ENCODE peak calls at places on chromosomes 4 and X, in seven cellular contexts. I is endodermal cell, Q is coronary artery, X is PC-3, D is AG04450, A is dorsolateral prefrontal cortex, L is endothelial cell of umbilical vein. C is an unnamed sample.
A peak's percentile ranks its signal among the peaks of the same experiment; 100 is the strongest.

GRCh38 chr4:22339491-22339890 is 176.4 kb downstream of the ADGRA3 start:
- DNase-seq in I (no peak), Q (no peak), X (no peak), D (no peak), A (no peak), L (no peak), C (no peak)

GRCh38 chr4:124936427-124936826 is 223.9 kb upstream of the ANKRD50 start:
- DNase-seq in I (no peak), Q (no peak), X (no peak), D (no peak), A (no peak), L (no peak), C (peak; percentile 84)

GRCh38 chrX:915427-916234 is 285.0 kb downstream of the SHOX start:
- DNase-seq in I (no peak), Q (no peak), X (no peak), D (no peak), A (no peak), L (no peak), C (no peak)

GRCh38 chr4:122776916-122777315 is 44.4 kb downstream of the BBS12 start:
- DNase-seq in I (no peak), Q (no peak), X (no peak), D (no peak), A (no peak), L (peak; percentile 74), C (peak; percentile 55)

GRCh38 chrX:386239-386767 is 404 bp downstream of the PPP2R3B start:
- DNase-seq in I (peak; percentile 67), Q (no peak), X (no peak), D (no peak), A (no peak), L (no peak), C (no peak)

GRCh38 chrX:43586855-43587254 is 69.2 kb upstream of the MAOA start:
- DNase-seq in I (no peak), Q (no peak), X (no peak), D (no peak), A (no peak), L (no peak), C (no peak)

GRCh38 chrX:30593435-30594200 is 16.1 kb upstream of the TASL start:
- DNase-seq in I (no peak), Q (no peak), X (peak; percentile 51), D (no peak), A (no peak), L (no peak), C (no peak)

GRCh38 chr4:78370625-78371372 is 180.8 kb upstream of the ANXA3 start:
- DNase-seq in I (no peak), Q (no peak), X (peak; percentile 58), D (no peak), A (no peak), L (no peak), C (peak; percentile 10)

GRCh38 chr4:18077808-18078207 is 56.3 kb upstream of the LCORL start:
- DNase-seq in I (no peak), Q (no peak), X (no peak), D (no peak), A (no peak), L (no peak), C (no peak)

GRCh38 chr4:161564230-161564834 is 599.5 kb downstream of the FSTL5 start:
- DNase-seq in I (no peak), Q (no peak), X (peak; percentile 43), D (no peak), A (no peak), L (peak; percentile 17), C (no peak)

GRCh38 chr4:165359501-165359900 is 19.3 kb upstream of the CPE start:
- DNase-seq in I (no peak), Q (no peak), X (no peak), D (no peak), A (no peak), L (no peak), C (peak; percentile 60)

GRCh38 chrX:46805270-46805669 is 31.6 kb upstream of the RP2 start:
- DNase-seq in I (no peak), Q (no peak), X (no peak), D (no peak), A (no peak), L (no peak), C (peak; percentile 2)

GRCh38 chrX:38717871-38718270 is 83.4 kb upstream of the MID1IP1 start:
- DNase-seq in I (peak; percentile 51), Q (no peak), X (peak; percentile 46), D (no peak), A (no peak), L (peak; percentile 4), C (peak; percentile 10)

GRCh38 chrX:12814434-12814833 is 23.2 kb downstream of the PRPS2 start:
- DNase-seq in I (peak; percentile 80), Q (no peak), X (peak; percentile 79), D (peak; percentile 10), A (no peak), L (peak; percentile 65), C (peak; percentile 66)

GRCh38 chrX:37905436-37906147 is 58.2 kb upstream of the DYNLT3 start:
- DNase-seq in I (peak; percentile 87), Q (no peak), X (no peak), D (no peak), A (no peak), L (peak; percentile 18), C (peak; percentile 6)

GRCh38 chr4:148056879-148057278 is 325.0 kb downstream of the ARHGAP10 start:
- DNase-seq in I (peak; percentile 75), Q (no peak), X (peak; percentile 59), D (no peak), A (no peak), L (peak; percentile 25), C (peak; percentile 67)

GRCh38 chr4:168594121-168594520 is 97.3 kb downstream of the PALLD start:
- DNase-seq in I (no peak), Q (no peak), X (peak; percentile 69), D (no peak), A (no peak), L (no peak), C (no peak)

GRCh38 chr4:127622923-127623754 is 9.6 kb upstream of the INTU start:
- DNase-seq in I (peak; percentile 94), Q (no peak), X (no peak), D (no peak), A (no peak), L (peak; percentile 57), C (peak; percentile 2)

GRCh38 chrX:130974323-130974722 is 71.3 kb upstream of the ENOX2 start:
- DNase-seq in I (no peak), Q (no peak), X (peak; percentile 52), D (no peak), A (no peak), L (no peak), C (peak; percentile 5)

GRCh38 chrX:85992811-85993229 is 54.5 kb downstream of the CHM start:
- DNase-seq in I (no peak), Q (no peak), X (peak; percentile 69), D (no peak), A (no peak), L (peak; percentile 22), C (peak; percentile 57)

GRCh38 chr4:152515678-152516077 is 20.2 kb downstream of the FBXW7 start:
- DNase-seq in I (no peak), Q (no peak), X (peak; percentile 53), D (peak; percentile 10), A (no peak), L (no peak), C (peak; percentile 71)

GRCh38 chr4:173246719-173247118 is 78.1 kb downstream of the GALNT7 start:
- DNase-seq in I (no peak), Q (no peak), X (no peak), D (no peak), A (no peak), L (no peak), C (no peak)

DNA sequence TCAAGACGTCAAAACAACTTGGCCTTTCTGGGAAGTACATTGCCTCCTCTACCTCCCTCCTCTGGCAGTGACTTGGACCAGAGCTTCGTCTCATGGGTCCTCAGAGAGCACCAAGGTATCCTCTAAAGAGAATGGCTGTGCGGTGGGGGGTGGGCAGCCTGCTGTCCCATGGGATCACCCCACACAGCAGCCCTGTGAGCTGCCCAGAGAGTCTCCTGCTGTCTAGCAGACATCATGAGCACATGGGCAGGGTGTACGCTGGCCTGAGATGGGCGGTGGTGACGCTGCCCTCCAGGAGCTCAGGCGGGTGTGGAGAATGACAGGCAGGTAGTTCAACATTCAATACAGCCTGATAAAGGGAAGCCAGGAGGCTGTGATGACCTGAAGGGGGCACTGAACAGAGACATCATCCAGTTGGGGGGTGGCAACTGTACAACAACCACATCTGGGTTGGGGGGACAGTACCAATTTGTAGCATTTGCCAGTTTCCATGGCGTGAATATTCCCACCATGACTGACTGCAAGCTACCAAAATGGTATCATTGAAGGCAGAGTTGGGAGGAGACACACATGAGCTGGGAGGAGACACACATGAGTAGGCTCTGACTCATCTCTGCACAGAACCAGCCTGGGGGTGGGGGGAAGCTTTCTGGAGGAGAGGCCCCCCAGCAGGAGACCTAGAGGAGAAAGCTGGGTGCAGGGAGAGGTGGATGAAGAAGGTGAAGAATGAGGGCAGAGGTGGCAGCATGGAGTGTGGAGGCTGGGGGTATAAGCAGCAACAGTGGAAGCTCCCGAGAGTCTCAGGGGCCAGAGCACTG is 35.9 kb downstream of the C4orf50 start:
- DNase-seq in I (peak; percentile 26), Q (peak; percentile 52), X (no peak), D (no peak), A (no peak), L (no peak), C (no peak)
- H3K4me3 ChIP-seq in I (no peak overlapping the region), Q (no peak overlapping the region), X (no peak overlapping the region), D (no peak overlapping the region), A (no peak overlapping the region), L (no peak overlapping the region), C (no peak overlapping the region)

GRCh38 chrX:32480019-32480418 is 731.3 kb downstream of the DMD start:
- DNase-seq in I (no peak), Q (no peak), X (no peak), D (no peak), A (no peak), L (no peak), C (no peak)

GRCh38 chrX:32489125-32489524 is 722.2 kb downstream of the DMD start:
- DNase-seq in I (no peak), Q (no peak), X (no peak), D (no peak), A (no peak), L (no peak), C (no peak)

DNA sequence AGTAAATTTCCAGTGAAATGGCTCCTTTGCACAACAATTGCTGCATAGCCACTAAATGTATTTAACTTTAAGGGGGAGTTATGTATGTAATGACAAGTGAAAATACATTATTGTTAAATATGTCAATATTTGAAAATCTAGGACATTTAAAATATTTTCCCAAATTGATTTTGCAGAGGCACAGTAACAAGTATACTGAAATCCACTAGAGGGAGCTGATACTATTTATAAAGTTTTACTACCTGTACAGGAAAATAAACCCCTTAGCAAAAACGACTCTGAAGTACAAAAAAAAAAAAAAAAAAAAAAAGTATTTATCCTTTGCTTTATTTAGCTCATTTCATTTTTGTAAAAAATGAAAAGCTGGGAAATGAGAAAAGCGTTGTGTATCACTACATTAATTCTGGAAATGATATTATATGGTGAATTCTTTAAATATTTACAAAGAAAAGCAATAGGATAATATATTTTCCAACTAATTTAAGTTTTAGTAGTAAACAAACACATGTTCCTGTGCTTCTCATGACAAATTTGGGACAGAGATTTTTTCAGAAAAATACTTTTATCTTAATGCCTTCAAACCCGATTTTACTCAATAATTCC is 727.7 kb downstream of the DMD start:
- DNase-seq in I (no peak), Q (no peak), X (peak; percentile 23), D (no peak), A (no peak), L (no peak), C (no peak)
- TF ChIP-seq CTCF in I (peak; percentile 77), Q (no peak), X (peak; percentile 45), D (peak; percentile 32), A (peak; percentile 29), L (no peak), C (no peak)

GRCh38 chrX:9917861-9918260 is 49.3 kb upstream of the CLDN34 start:
- DNase-seq in I (no peak), Q (no peak), X (no peak), D (no peak), A (no peak), L (no peak), C (no peak)
- H3K4me3 ChIP-seq in I (no peak overlapping the region), Q (no peak overlapping the region), X (no peak overlapping the region), D (no peak overlapping the region), A (no peak overlapping the region), L (no peak overlapping the region), C (no peak overlapping the region)

GRCh38 chrX:103774070-103774642 is 2.5 kb upstream of the PLP1 start:
- DNase-seq in I (peak; percentile 87), Q (no peak), X (peak; percentile 72), D (no peak), A (no peak), L (peak; percentile 40), C (peak; percentile 52)
- TF ChIP-seq CTCF in I (peak; percentile 69), Q (no peak), X (peak; percentile 78), D (peak; percentile 33), A (peak; percentile 39), L (peak; percentile 39), C (peak; percentile 44)